ENCODE peak calls at places on chromosomes 2 and 18, in nine cellular contexts. K is activated T-cell treated with anti-CD3 and anti-CD28 coated beads for 1 hour, S is ecto neural progenitor cell, M is HT-29, E is endothelial cell, X is caudate nucleus, N is stomach, U is T-helper 17 cell, T is T-helper 22 cell. J is an unnamed sample.

GRCh38 chr2:66305714-66306113 is 129.2 kb upstream of the MEIS1 start:
- DNase-seq in X (peak), E (no peak), U (no peak), K (no peak), T (no peak), M (no peak), N (peak), S (no peak), J (no peak)

GRCh38 chr2:56167616-56168015 is 16.2 kb upstream of the CCDC85A start:
- DNase-seq in K (no peak), M (no peak), S (no peak), N (no peak), E (no peak), X (no peak), U (no peak), T (no peak), J (no peak)

GRCh38 chr2:113890253-113891235 is 655 bp downstream of the ACTR3 start:
- DNase-seq in K (peak), E (peak), U (peak), S (peak), X (peak), N (peak), M (peak), T (peak), J (peak)

GRCh38 chr2:11726384-11726783 is 20.0 kb upstream of the LPIN1 start:
- DNase-seq in S (no peak), M (no peak), U (no peak), N (no peak), E (no peak), T (no peak), X (no peak), K (no peak), J (no peak)

GRCh38 chr2:232329716-232330067 is 48.9 kb upstream of the ALPP start:
- DNase-seq in T (no peak), K (no peak), M (no peak), E (no peak), N (no peak), U (no peak), S (no peak), X (no peak), J (no peak)

GRCh38 chr2:30611572-30611971 is 164.5 kb downstream of the LCLAT1 start:
- DNase-seq in T (no peak), E (no peak), N (no peak), S (no peak), M (no peak), X (no peak), U (no peak), K (no peak), J (no peak)

GRCh38 chr2:42568431-42569115 is at the start of gene MTA3:
- DNase-seq in T (peak), M (no peak), X (peak), K (peak), U (peak), E (peak), S (peak), N (peak), J (peak)

GRCh38 chr2:124778076-124778475 is 753.0 kb downstream of the CNTNAP5 start:
- DNase-seq in U (no peak), E (no peak), S (no peak), N (no peak), M (no peak), T (no peak), X (no peak), K (no peak), J (no peak)

GRCh38 chr2:34474646-34475045 is 875.5 kb upstream of the FAM98A start:
- DNase-seq in T (no peak), K (no peak), N (no peak), S (no peak), U (no peak), M (no peak), X (no peak), E (no peak), J (no peak)

GRCh38 chr2:163453920-163454319 is 281.9 kb downstream of the FIGN start:
- DNase-seq in X (no peak), U (no peak), T (no peak), N (no peak), K (no peak), S (no peak), M (no peak), E (no peak), J (no peak)

GRCh38 chr2:232539298-232540231 is at the start of gene CHRNG:
- DNase-seq in X (no peak), N (peak), M (no peak), U (no peak), K (no peak), S (no peak), E (no peak), T (no peak), J (peak)

GRCh38 chr2:70085711-70086277 is 1.5 kb upstream of the PCBP1 start:
- DNase-seq in X (no peak), K (no peak), U (no peak), M (peak), T (no peak), E (no peak), S (no peak), N (no peak), J (no peak)

GRCh38 chr2:160114020-160114419 is 51.6 kb upstream of the PLA2R1 start:
- DNase-seq in E (no peak), S (no peak), U (no peak), N (no peak), M (no peak), K (no peak), T (no peak), X (no peak), J (no peak)

GRCh38 chr2:64938607-64939285 is 50.5 kb upstream of the SLC1A4 start:
- DNase-seq in X (no peak), K (no peak), N (no peak), U (no peak), S (no peak), M (no peak), T (no peak), E (no peak), J (no peak)

GRCh38 chr18:5500158-5500939 is 43.4 kb downstream of the EPB41L3 start:
- DNase-seq in U (no peak), E (no peak), T (no peak), M (no peak), N (no peak), K (no peak), S (no peak), X (no peak), J (no peak)

GRCh38 chr18:12076424-12077140 is 17.1 kb upstream of the ANKRD62 start:
- DNase-seq in E (peak), N (peak), X (no peak), M (peak), U (no peak), T (no peak), K (no peak), S (peak), J (no peak)

GRCh38 chr2:113136828-113137775 is 9.7 kb downstream of the IL1RN start:
- DNase-seq in S (peak), K (peak), E (peak), N (peak), T (no peak), M (peak), U (no peak), X (no peak), J (peak)

GRCh38 chr18:54946149-54946581 is 13.1 kb downstream of the CCDC68 start:
- DNase-seq in N (peak), S (no peak), U (no peak), T (no peak), X (no peak), M (peak), E (no peak), K (no peak), J (no peak)

GRCh38 chr18:56568986-56569385 is 69.4 kb downstream of the TXNL1 start:
- DNase-seq in X (no peak), M (no peak), E (no peak), N (no peak), K (no peak), U (no peak), T (no peak), S (no peak), J (no peak)

GRCh38 chr2:55896633-55897032 is 26.9 kb downstream of the EFEMP1 start:
- DNase-seq in S (no peak), E (no peak), N (no peak), M (no peak), T (no peak), K (no peak), X (no peak), U (no peak), J (no peak)

GRCh38 chr2:38825956-38826355 is 47.9 kb downstream of the GEMIN6 start:
- DNase-seq in N (no peak), M (no peak), U (no peak), E (no peak), S (no peak), T (no peak), K (no peak), X (no peak), J (no peak)

GRCh38 chr2:119421731-119422130 is 9.9 kb upstream of the TMEM37 start:
- DNase-seq in N (no peak), X (no peak), T (no peak), K (no peak), S (no peak), M (no peak), U (no peak), E (no peak), J (no peak)

GRCh38 chr2:129006901-129007300 is 688.2 kb upstream of the HS6ST1 start:
- DNase-seq in M (no peak), E (no peak), K (no peak), S (no peak), U (no peak), N (no peak), X (no peak), T (no peak), J (no peak)

GRCh38 chr2:109612991-109613921 is 510 bp downstream of the SEPTIN10 start:
- DNase-seq in X (no peak), S (no peak), E (peak), T (no peak), U (no peak), N (peak), K (no peak), M (peak), J (peak)

GRCh38 chr2:222893716-222894115 is 32.9 kb downstream of the ACSL3 start:
- DNase-seq in T (no peak), S (no peak), N (no peak), K (no peak), X (no peak), M (no peak), E (no peak), U (no peak), J (no peak)

GRCh38 chr2:127149384-127149783 is 42.4 kb upstream of the BIN1 start:
- DNase-seq in U (no peak), S (no peak), X (no peak), T (no peak), N (no peak), M (no peak), K (no peak), E (no peak), J (no peak)

GRCh38 chr2:138818479-138818878 is 38.3 kb upstream of the NXPH2 start:
- DNase-seq in N (no peak), E (no peak), M (no peak), T (no peak), X (no peak), S (no peak), U (no peak), K (no peak), J (no peak)

GRCh38 chr18:61448316-61448715 is 115.1 kb downstream of the CDH20 start:
- DNase-seq in E (no peak), T (no peak), N (no peak), X (no peak), S (no peak), M (peak), U (no peak), K (no peak), J (no peak)

GRCh38 chr2:173218331-173219056 is 136.2 kb upstream of the CDCA7 start:
- DNase-seq in T (no peak), S (no peak), E (peak), K (no peak), U (no peak), X (no peak), N (no peak), M (peak), J (no peak)

GRCh38 chr2:127605691-127606277 is 40.2 kb upstream of the GPR17 start:
- DNase-seq in X (no peak), S (no peak), M (no peak), U (no peak), N (peak), K (no peak), T (no peak), E (no peak), J (peak)

GRCh38 chr18:42807852-42808251 is 307.6 kb downstream of the RIT2 start:
- DNase-seq in E (no peak), N (no peak), S (no peak), U (no peak), M (no peak), X (no peak), K (no peak), T (no peak), J (no peak)

GRCh38 chr2:105398522-105399206 is at the start of gene FHL2:
- DNase-seq in X (peak), T (peak), N (peak), U (peak), E (peak), S (peak), K (peak), M (peak), J (peak)

GRCh38 chr2:108235577-108235976 is 4.2 kb upstream of the SULT1C3 start:
- DNase-seq in X (no peak), T (no peak), N (no peak), M (no peak), E (no peak), U (no peak), S (no peak), K (no peak), J (no peak)

GRCh38 chr2:240623531-240624010 is 1.7 kb upstream of the GPR35 start:
- DNase-seq in S (no peak), M (no peak), K (no peak), T (no peak), E (no peak), N (no peak), X (no peak), U (peak), J (no peak)

GRCh38 chr2:212421571-212422334 is 116.8 kb downstream of the ERBB4 start:
- DNase-seq in U (no peak), M (no peak), S (no peak), X (no peak), N (no peak), T (no peak), K (no peak), E (no peak), J (no peak)

GRCh38 chr2:179338681-179339080 is 74.0 kb upstream of the SESTD1 start:
- DNase-seq in N (no peak), M (no peak), K (no peak), S (no peak), X (no peak), T (no peak), U (no peak), E (no peak), J (no peak)

GRCh38 chr18:76713432-76713831 is 108.9 kb upstream of the ZNF236 start:
- DNase-seq in K (no peak), E (no peak), T (no peak), U (no peak), M (no peak), N (no peak), S (no peak), X (no peak), J (no peak)

J was measured in type B pancreatic cell.